ENCODE peak calls at places on chromosomes 4 and X, in four cellular contexts. B, X, P and S are unnamed samples.

GRCh38 chrX:17500145-17500579 is 125.2 kb downstream of the NHS start:
- DNase-seq in B (no peak), X (no peak), P (no peak), S (peak)

GRCh38 chr4:76756416-76756815 is 141.5 kb downstream of the SOWAHB start:
- DNase-seq in B (no peak), X (no peak), P (no peak), S (no peak)

GRCh38 chr4:15336410-15337184 is 91.2 kb upstream of the C1QTNF7 start:
- DNase-seq in B (no peak), X (peak), P (peak), S (peak)

GRCh38 chrX:47879447-47879846 is 42.7 kb downstream of the ZNF81 start:
- DNase-seq in B (no peak), X (no peak), P (no peak), S (no peak)

GRCh38 chr4:139749313-139749712 is 83.7 kb downstream of the MGST2 start:
- DNase-seq in B (no peak), X (no peak), P (peak), S (no peak)

GRCh38 chr4:99998062-99998880 is 48.2 kb upstream of the H2AZ1 start:
- DNase-seq in B (no peak), X (no peak), P (peak), S (peak)

GRCh38 chr4:142350886-142351285 is 495.2 kb downstream of the INPP4B start:
- DNase-seq in B (no peak), X (no peak), P (no peak), S (no peak)

GRCh38 chr4:74133786-74134499 is 24.0 kb upstream of the MTHFD2L start:
- DNase-seq in B (peak), X (peak), P (peak), S (peak)

GRCh38 chr4:130026185-130026584 is 930.2 kb downstream of the C4orf33 start:
- DNase-seq in B (peak), X (peak), P (no peak), S (peak)

GRCh38 chr4:103887191-103887590 is 167.4 kb upstream of the TACR3 start:
- DNase-seq in B (no peak), X (no peak), P (no peak), S (no peak)

GRCh38 chr4:1364217-1364616 is 17.2 kb downstream of the UVSSA start:
- DNase-seq in B (no peak), X (no peak), P (no peak), S (no peak)

GRCh38 chrX:72003811-72004750 is 93.4 kb downstream of the NHSL2 start:
- DNase-seq in B (no peak), X (peak), P (peak), S (peak)

GRCh38 chrX:51421972-51422371 is 74.4 kb downstream of the NUDT11 start:
- DNase-seq in B (no peak), X (no peak), P (no peak), S (no peak)

GRCh38 chrX:41922694-41923171 is 621 bp downstream of the CASK start:
- DNase-seq in B (no peak), X (peak), P (peak), S (peak)

GRCh38 chr4:84529169-84529751 is 30.2 kb upstream of the NKX6-1 start:
- DNase-seq in B (no peak), X (no peak), P (peak), S (peak)

GRCh38 chr4:125847518-125847917 is 532.8 kb downstream of the FAT4 start:
- DNase-seq in B (no peak), X (no peak), P (no peak), S (no peak)

GRCh38 chr4:113901994-113902787 is 77.3 kb downstream of the ARSJ start:
- DNase-seq in B (no peak), X (no peak), P (no peak), S (peak)

GRCh38 chr4:68110441-68110840 is 19.2 kb downstream of the TMPRSS11F start:
- DNase-seq in B (no peak), X (no peak), P (no peak), S (no peak)

GRCh38 chr4:602559-602942 is 22.8 kb upstream of the PDE6B start:
- DNase-seq in B (peak), X (peak), P (no peak), S (peak)

GRCh38 chrX:3145716-3146115 is 104.4 kb downstream of the ARSF start:
- DNase-seq in B (no peak), X (no peak), P (no peak), S (peak)

GRCh38 chr4:184598753-184599491 is 50.3 kb downstream of the CASP3 start:
- DNase-seq in B (no peak), X (no peak), P (no peak), S (peak)

GRCh38 chr4:138310991-138311390 is 68.8 kb upstream of the SLC7A11 start:
- DNase-seq in B (no peak), X (no peak), P (peak), S (no peak)

GRCh38 chrX:19912-20571 is 261.1 kb upstream of the PLCXD1 start:
- DNase-seq in B (no peak), X (peak), P (peak), S (peak)

GRCh38 chr4:42927946-42928345 is 35.4 kb downstream of the GRXCR1 start:
- DNase-seq in B (no peak), X (no peak), P (no peak), S (no peak)

GRCh38 chr4:5033266-5033945 is 14.1 kb upstream of the CYTL1 start:
- DNase-seq in B (no peak), X (no peak), P (peak), S (no peak)

GRCh38 chrX:55486736-55487135 is 2.9 kb downstream of the USP51 start:
- DNase-seq in B (no peak), X (no peak), P (no peak), S (no peak)

GRCh38 chr4:170271723-170272122 is 182.0 kb upstream of the AADAT start:
- DNase-seq in B (no peak), X (no peak), P (no peak), S (no peak)

GRCh38 chr4:10347281-10347795 is 109.9 kb downstream of the ZNF518B start:
- DNase-seq in B (no peak), X (no peak), P (no peak), S (no peak)

DNA sequence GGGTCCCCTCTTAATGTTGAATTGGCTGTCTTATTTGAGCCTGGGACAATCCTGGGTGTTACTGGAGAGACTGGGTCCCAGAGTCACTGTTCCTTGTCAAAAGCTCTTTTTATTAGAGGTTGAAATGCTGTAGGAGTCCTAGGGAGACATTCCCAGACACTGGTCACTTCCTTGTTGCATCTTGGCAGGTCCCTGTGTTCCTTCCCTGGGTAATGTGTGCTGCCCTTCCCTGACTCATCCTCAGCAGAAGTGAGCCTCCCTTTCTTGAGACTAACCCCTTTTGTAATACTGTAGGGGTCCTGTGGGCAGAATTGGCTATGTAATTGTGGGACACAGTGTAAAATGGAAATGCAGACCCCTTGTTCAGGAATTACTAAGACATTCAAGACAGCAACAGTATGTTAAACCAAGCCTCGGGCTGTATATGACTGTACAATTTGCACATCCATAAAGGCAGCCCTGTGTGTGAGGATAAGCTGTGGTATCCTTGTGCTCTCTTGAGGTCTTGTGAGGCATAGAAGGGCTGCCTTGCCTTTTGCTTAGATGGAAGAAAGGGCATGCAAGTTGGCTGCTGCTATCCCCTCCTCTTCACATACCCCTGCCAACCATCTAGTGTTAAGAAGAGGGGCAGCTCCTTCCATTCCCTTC is 53.5 kb downstream of the DCLK2 start:
- DNase-seq in B (no peak), X (no peak), P (no peak), S (no peak)
- H2AK5ac ChIP-seq in B (no peak), X (no peak), P (peak), S (no peak)

GRCh38 chrX:153927686-153927935 is 1.5 kb upstream of the ARHGAP4 start:
- DNase-seq in B (no peak), X (no peak), P (no peak), S (no peak)

GRCh38 chrX:153925387-153925738 is 701 bp downstream of the ARHGAP4 start:
- DNase-seq in B (no peak), X (no peak), P (no peak), S (no peak)

GRCh38 chrX:153926594-153926862 is 464 bp upstream of the ARHGAP4 start:
- DNase-seq in B (no peak), X (no peak), P (no peak), S (peak)

GRCh38 chrX:153926863-153927685 is 1.0 kb upstream of the ARHGAP4 start:
- DNase-seq in B (no peak), X (peak), P (peak), S (no peak)

GRCh38 chrX:153925739-153926593 is at the start of gene ARHGAP4:
- DNase-seq in B (no peak), X (peak), P (no peak), S (peak)
- H4K8ac ChIP-seq in B (no peak), X (no peak), P (peak), S (no peak)

DNA sequence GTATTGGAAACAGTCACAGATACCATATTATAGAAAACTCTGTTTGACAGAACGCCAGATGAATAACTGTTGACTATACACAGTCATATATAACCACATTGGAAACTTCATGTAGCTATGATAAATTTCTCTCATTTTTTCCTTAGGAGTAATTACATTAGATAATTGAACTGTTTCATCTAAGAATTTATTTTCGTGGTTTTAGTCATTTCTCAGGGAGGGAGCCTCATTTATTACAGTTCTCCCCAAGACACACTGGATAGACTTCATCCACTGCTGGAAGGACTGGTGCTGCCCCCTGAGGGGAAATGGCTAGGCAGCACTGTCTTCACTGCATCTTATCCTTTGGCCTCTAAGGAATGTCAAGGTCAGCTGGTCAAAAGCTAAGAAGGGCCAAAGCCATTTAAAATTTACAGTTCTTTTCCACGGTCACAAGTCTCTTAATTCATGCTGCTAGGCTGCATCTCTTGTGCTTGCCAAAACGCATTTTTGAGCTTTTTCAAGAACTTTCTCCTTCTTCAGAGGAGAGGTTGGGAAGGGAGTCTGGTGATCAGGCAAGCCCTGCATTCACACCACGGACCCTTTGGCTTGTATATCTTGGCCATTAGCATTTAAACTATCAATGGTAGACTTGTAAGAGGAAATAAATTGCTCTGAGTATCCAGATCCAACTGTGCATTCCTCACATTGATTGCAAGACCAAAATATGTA is 145.1 kb downstream of the CBR4 start:
- DNase-seq in B (no peak), X (peak), P (no peak), S (peak)
- H2AK5ac ChIP-seq in B (no peak), X (no peak), P (no peak), S (no peak)

GRCh38 chrX:40154229-40154852 is 56.6 kb upstream of the BCOR start:
- DNase-seq in B (no peak), X (peak), P (peak), S (peak)
- H4K8ac ChIP-seq in B (no peak), X (no peak), P (no peak), S (no peak)

DNA sequence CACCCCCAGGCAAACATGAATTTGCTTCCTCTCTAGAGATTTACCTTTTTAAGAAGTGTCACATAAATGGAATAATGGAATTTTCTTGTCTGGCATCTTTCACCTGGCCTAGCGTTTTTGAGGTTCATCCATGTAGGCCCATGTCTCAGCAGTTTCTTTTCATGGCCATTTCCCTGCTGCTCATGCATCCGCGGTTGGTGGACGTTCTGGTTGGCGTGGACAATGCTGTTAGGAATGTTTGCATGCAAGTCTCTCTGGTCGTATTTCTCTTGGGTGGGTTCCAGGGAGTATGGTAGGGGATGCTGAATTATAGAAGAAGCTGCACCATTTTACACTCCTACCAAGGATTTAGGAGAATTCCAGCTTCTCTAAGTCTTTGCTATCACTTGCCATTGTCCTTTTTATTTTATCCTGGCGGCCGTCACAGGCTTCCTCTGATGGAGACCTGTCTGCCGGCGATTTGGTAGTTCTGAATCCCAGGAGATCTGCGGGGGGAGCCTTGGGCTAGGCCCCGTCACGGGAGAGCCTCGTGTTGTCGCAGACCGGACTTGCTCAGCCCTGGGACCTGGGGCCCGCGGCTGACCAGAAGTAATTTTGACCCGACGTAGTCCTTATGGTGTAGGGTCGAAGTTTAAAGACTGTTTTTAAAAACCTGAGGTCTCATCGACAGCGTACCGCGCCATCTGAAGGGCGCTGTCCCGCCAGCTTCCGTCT is 56.9 kb upstream of the TADA2B start:
- DNase-seq in B (no peak), X (no peak), P (peak), S (peak)
- H2AK5ac ChIP-seq in B (no peak), X (no peak), P (no peak), S (no peak)

DNA sequence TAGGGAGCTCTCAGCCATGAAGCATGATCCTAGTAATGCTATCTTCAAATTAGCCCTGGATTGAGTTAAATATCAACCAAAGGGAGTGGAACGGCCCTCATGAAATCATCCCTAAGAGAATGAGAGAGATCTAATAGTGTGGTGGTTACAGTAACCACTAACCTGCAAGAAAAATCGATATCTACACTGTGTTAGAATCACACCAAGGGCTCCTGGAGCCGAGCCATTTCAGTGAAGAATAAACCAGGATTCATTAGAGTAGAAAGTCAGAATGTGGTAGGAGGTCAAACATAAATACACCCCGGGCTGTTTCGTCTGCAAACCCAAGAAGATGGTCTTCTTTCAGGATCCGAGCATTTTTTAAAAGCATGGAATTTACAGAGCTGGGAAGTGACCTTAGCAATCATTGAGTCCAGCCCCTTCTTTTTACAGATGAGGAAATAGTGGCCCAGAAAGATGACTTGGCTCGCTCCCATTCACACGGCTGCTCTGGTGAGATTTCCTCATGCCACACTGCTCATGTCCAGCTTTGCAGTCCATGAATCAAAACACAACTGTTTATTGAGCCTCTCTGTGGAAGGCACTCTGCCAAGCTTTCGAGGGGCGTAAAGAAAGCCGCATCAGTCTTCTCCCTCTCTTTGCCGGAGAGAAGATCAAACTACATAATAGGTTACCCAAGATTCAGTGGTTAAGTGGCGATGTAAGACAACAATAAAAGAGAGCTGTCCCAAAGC is 5.5 kb upstream of the DCTD start:
- DNase-seq in B (no peak), X (no peak), P (peak), S (no peak)
- H4K8ac ChIP-seq in B (no peak), X (no peak), P (no peak), S (no peak)

GRCh38 chr4:86593726-86594558 is at the start of gene PTPN13:
- DNase-seq in B (peak), X (peak), P (peak), S (peak)
- H2AK5ac ChIP-seq in B (peak), X (no peak), P (peak), S (no peak)

GRCh38 chr4:35604724-35605123 is 639.6 kb downstream of the ARAP2 start:
- DNase-seq in B (no peak), X (no peak), P (no peak), S (no peak)
- H4K8ac ChIP-seq in B (no peak), X (no peak), P (no peak), S (no peak)